ENCODE peak calls at places on chromosomes 4 and X, in five cellular contexts. W, B, A, R and L are unnamed samples.

GRCh38 chr4:1113311-1114009 is at the start of gene RNF212:
- DNase-seq in W (no peak), B (peak), A (no peak), R (peak), L (peak)

GRCh38 chrX:69314436-69315348 is 149.4 kb upstream of the PJA1 start:
- DNase-seq in W (no peak), B (no peak), A (no peak), R (no peak), L (no peak)

GRCh38 chr4:150569384-150569987 is 12.5 kb upstream of the MAB21L2 start:
- DNase-seq in W (no peak), B (no peak), A (no peak), R (no peak), L (peak)

GRCh38 chrX:41397768-41398167 is 49.4 kb upstream of the NYX start:
- DNase-seq in W (no peak), B (no peak), A (no peak), R (no peak), L (no peak)

GRCh38 chr4:81684357-81684756 is 212.7 kb upstream of the RASGEF1B start:
- DNase-seq in W (no peak), B (no peak), A (peak), R (no peak), L (no peak)

GRCh38 chrX:1451251-1451675 is 1.4 kb downstream of the ASMTL start:
- DNase-seq in W (no peak), B (no peak), A (no peak), R (no peak), L (no peak)

GRCh38 chr4:152094851-152095700 is 334.3 kb upstream of the GATB start:
- DNase-seq in W (no peak), B (no peak), A (no peak), R (no peak), L (peak)

GRCh38 chr4:1174941-1175634 is 2.7 kb upstream of the SPON2 start:
- DNase-seq in W (no peak), B (no peak), A (no peak), R (no peak), L (no peak)

GRCh38 chr4:67928547-67928946 is 34.7 kb downstream of the TMPRSS11A start:
- DNase-seq in W (no peak), B (peak), A (no peak), R (no peak), L (no peak)

GRCh38 chr4:110287130-110287529 is 88.7 kb upstream of the ELOVL6 start:
- DNase-seq in W (peak), B (no peak), A (peak), R (no peak), L (peak)

GRCh38 chrX:39652336-39652735 is 445.4 kb downstream of the BCOR start:
- DNase-seq in W (no peak), B (no peak), A (peak), R (no peak), L (peak)

GRCh38 chr4:33255507-33255906 is 2535.3 kb downstream of the PCDH7 start:
- DNase-seq in W (no peak), B (no peak), A (no peak), R (no peak), L (no peak)

GRCh38 chr4:98399915-98400314 is 138.7 kb downstream of the RAP1GDS1 start:
- DNase-seq in W (no peak), B (no peak), A (no peak), R (no peak), L (no peak)

GRCh38 chr4:119000400-119000799 is 111.7 kb downstream of the SYNPO2 start:
- DNase-seq in W (no peak), B (no peak), A (no peak), R (no peak), L (peak)

GRCh38 chrX:72100824-72101351 is 30.8 kb downstream of the RTL5 start:
- DNase-seq in W (no peak), B (no peak), A (no peak), R (peak), L (no peak)

GRCh38 chr4:25351777-25352421 is 25.2 kb upstream of the ANAPC4 start:
- DNase-seq in W (peak), B (no peak), A (no peak), R (no peak), L (peak)

GRCh38 chr4:136124251-136124745 is 1408.0 kb downstream of the PCDH18 start:
- DNase-seq in W (no peak), B (no peak), A (no peak), R (no peak), L (no peak)

GRCh38 chrX:29841750-29842149 is 373.6 kb upstream of the MAGEB2 start:
- DNase-seq in W (no peak), B (no peak), A (no peak), R (no peak), L (peak)

GRCh38 chrX:68183612-68184214 is 249.6 kb downstream of the OPHN1 start:
- DNase-seq in W (no peak), B (peak), A (peak), R (no peak), L (peak)

GRCh38 chr4:40185830-40186664 is 10.8 kb upstream of the RHOH start:
- DNase-seq in W (no peak), B (no peak), A (no peak), R (no peak), L (peak)